ENCODE peak calls at places on chromosomes 11 and 22, in eight cellular contexts. O is epithelial cell of esophagus; I is kidney; W is stimulated activated CD4-positive, alpha-beta T cell treated with anti-CD3 and anti-CD28 coated beads, Interleukin-12 subunit alpha, Interleukin-12 subunit beta, amount 100 ng/mL, for 48 hours; V is RWPE2; H is stimulated activated CD8-positive, alpha-beta memory T cell treated with anti-CD3 and anti-CD28 coated beads, Interleukin-4, amount 100 ng/mL, for 4 hours; G is AG04450; F is GM03348. L is an unnamed sample.

GRCh38 chr11:83152245-83152644 is 4.7 kb upstream of the PCF11 start:
- DNase-seq in O (no peak), I (no peak), W (no peak), V (no peak), H (no peak), G (no peak), F (no peak), L (no peak)

GRCh38 chr11:103936059-103936458 is 100.4 kb upstream of the DDI1 start:
- DNase-seq in O (peak; percentile 32), I (no peak), W (no peak), V (no peak), H (no peak), G (no peak), F (peak; percentile 50), L (no peak)

GRCh38 chr11:27011560-27012253 is 17.8 kb downstream of the FIBIN start:
- DNase-seq in O (no peak), I (no peak), W (no peak), V (no peak), H (no peak), G (no peak), F (no peak), L (no peak)

GRCh38 chr11:61974766-61975631 is 7.6 kb upstream of the FTH1 start:
- DNase-seq in O (peak; percentile 47), I (no peak), W (no peak), V (no peak), H (no peak), G (no peak), F (no peak), L (no peak)

GRCh38 chr22:45226681-45227186 is 14.0 kb downstream of the KIAA0930 start:
- DNase-seq in O (peak; percentile 51), I (peak; percentile 77), W (no peak), V (peak; percentile 61), H (no peak), G (no peak), F (peak; percentile 79), L (peak; percentile 73)

GRCh38 chr11:48019230-48019584 is 38.8 kb downstream of the PTPRJ start:
- DNase-seq in O (no peak), I (no peak), W (no peak), V (no peak), H (no peak), G (no peak), F (no peak), L (no peak)

GRCh38 chr22:47063606-47064005 is 301.2 kb downstream of the TBC1D22A start:
- DNase-seq in O (no peak), I (no peak), W (no peak), V (no peak), H (no peak), G (no peak), F (no peak), L (no peak)

GRCh38 chr22:20258584-20259335 is 9.4 kb downstream of the RTN4R start:
- DNase-seq in O (no peak), I (no peak), W (no peak), V (no peak), H (no peak), G (no peak), F (no peak), L (no peak)

GRCh38 chr11:86068138-86068861 is 584 bp downstream of the PICALM start:
- DNase-seq in O (peak; percentile 35), I (no peak), W (peak; percentile 37), V (no peak), H (no peak), G (no peak), F (no peak), L (peak; percentile 53)

GRCh38 chr11:32641361-32641760 is 57.7 kb downstream of the EIF3M start:
- DNase-seq in O (no peak), I (no peak), W (no peak), V (no peak), H (no peak), G (no peak), F (no peak), L (no peak)

GRCh38 chr22:20456722-20457076 is 19.1 kb upstream of the SCARF2 start:
- DNase-seq in O (no peak), I (peak; percentile 32), W (no peak), V (no peak), H (no peak), G (no peak), F (no peak), L (no peak)

GRCh38 chr11:83970061-83970671 is 684.0 kb upstream of the CCDC90B start:
- DNase-seq in O (no peak), I (no peak), W (no peak), V (no peak), H (no peak), G (no peak), F (no peak), L (peak; percentile 64)

GRCh38 chr11:45644981-45645889 is 20.2 kb downstream of the CHST1 start:
- DNase-seq in O (no peak), I (no peak), W (no peak), V (no peak), H (no peak), G (no peak), F (no peak), L (no peak)

GRCh38 chr22:47357086-47357485 is 594.6 kb downstream of the TBC1D22A start:
- DNase-seq in O (no peak), I (no peak), W (no peak), V (no peak), H (no peak), G (no peak), F (no peak), L (no peak)

GRCh38 chr11:130070109-130070828 is 575 bp downstream of the APLP2 start:
- DNase-seq in O (peak; percentile 36), I (peak; percentile 84), W (peak; percentile 31), V (no peak), H (peak; percentile 10), G (no peak), F (peak; percentile 60), L (peak; percentile 53)

GRCh38 chr22:33018232-33018864 is 39.8 kb downstream of the SYN3 start:
- DNase-seq in O (peak; percentile 58), I (no peak), W (peak; percentile 33), V (no peak), H (no peak), G (peak; percentile 10), F (peak; percentile 84), L (peak; percentile 48)

GRCh38 chr11:83162377-83162776 is 5.4 kb downstream of the PCF11 start:
- DNase-seq in O (no peak), I (no peak), W (no peak), V (no peak), H (no peak), G (no peak), F (no peak), L (no peak)

GRCh38 chr11:65180877-65181568 is 705 bp upstream of the CAPN1 start:
- DNase-seq in O (peak; percentile 51), I (peak; percentile 89), W (peak; percentile 48), V (no peak), H (no peak), G (peak; percentile 10), F (peak; percentile 91), L (peak; percentile 19)

GRCh38 chr11:2139118-2139490 is at the start of gene IGF2:
- DNase-seq in O (no peak), I (peak; percentile 72), W (no peak), V (no peak), H (no peak), G (no peak), F (no peak), L (no peak)

GRCh38 chr22:22684605-22685561 is 40.5 kb downstream of the GGTLC2 start:
- DNase-seq in O (no peak), I (no peak), W (peak; percentile 6), V (no peak), H (no peak), G (peak; percentile 57), F (peak; percentile 31), L (no peak)

GRCh38 chr22:30694638-30695350 is at the start of gene OSBP2:
- DNase-seq in O (peak; percentile 8), I (peak; percentile 84), W (peak; percentile 20), V (peak; percentile 68), H (no peak), G (no peak), F (peak; percentile 71), L (peak; percentile 42)

GRCh38 chr11:9380773-9381172 is 3.7 kb upstream of the IPO7 start:
- DNase-seq in O (peak; percentile 30), I (no peak), W (no peak), V (no peak), H (no peak), G (no peak), F (peak; percentile 33), L (no peak)

GRCh38 chr22:23909258-23909898 is 15.2 kb downstream of the MIF start:
- DNase-seq in O (no peak), I (no peak), W (no peak), V (no peak), H (no peak), G (no peak), F (no peak), L (no peak)

GRCh38 chr11:118652681-118653181 is 26.7 kb downstream of the TREH start:
- DNase-seq in O (no peak), I (peak; percentile 16), W (no peak), V (no peak), H (no peak), G (no peak), F (no peak), L (no peak)

GRCh38 chr11:2298795-2299747 is 2.6 kb downstream of the C11orf21 start:
- DNase-seq in O (peak; percentile 72), I (peak; percentile 77), W (no peak), V (no peak), H (no peak), G (no peak), F (no peak), L (no peak)

GRCh38 chr11:110606415-110606814 is 105.8 kb downstream of the ARHGAP20 start:
- DNase-seq in O (no peak), I (no peak), W (no peak), V (no peak), H (no peak), G (no peak), F (no peak), L (no peak)